ENCODE peak calls at places on chromosomes 6 and 20, in six cellular contexts. E is activated CD8-positive, alpha-beta memory T cell treated with anti-CD3 and anti-CD28 coated beads for 24 hours; Q is heart left ventricle; G is nucleus accumbens; F is A172; N is Caki2. H is an unnamed sample.
A peak's percentile ranks its signal among the peaks of the same experiment; 100 is the strongest.

GRCh38 chr20:31665753-31666152 is 28.0 kb downstream of the COX4I2 start:
- DNase-seq in E (no peak), Q (no peak), G (no peak), F (no peak), N (no peak), H (no peak)

GRCh38 chr6:54846243-54846856 is at the start of gene FAM83B:
- DNase-seq in E (no peak), Q (no peak), G (no peak), F (no peak), N (no peak), H (no peak)

GRCh38 chr6:131787079-131787478 is 20.7 kb upstream of the ENPP1 start:
- DNase-seq in E (no peak), Q (no peak), G (no peak), F (no peak), N (no peak), H (no peak)

GRCh38 chr6:24924956-24925355 is 10.8 kb downstream of the RIPOR2 start:
- DNase-seq in E (no peak), Q (no peak), G (no peak), F (no peak), N (no peak), H (no peak)

GRCh38 chr6:132764370-132764769 is 6.7 kb upstream of the VNN2 start:
- DNase-seq in E (no peak), Q (peak; percentile 53), G (no peak), F (peak; percentile 92), N (peak; percentile 82), H (no peak)

GRCh38 chr6:53335224-53335994 is 13.3 kb downstream of the ELOVL5 start:
- DNase-seq in E (peak; percentile 84), Q (no peak), G (no peak), F (no peak), N (no peak), H (no peak)

GRCh38 chr20:25491446-25492038 is 84.1 kb downstream of the GINS1 start:
- DNase-seq in E (no peak), Q (no peak), G (no peak), F (no peak), N (no peak), H (no peak)

GRCh38 chr6:37938909-37939308 is 119.4 kb downstream of the ZFAND3 start:
- DNase-seq in E (no peak), Q (no peak), G (no peak), F (no peak), N (no peak), H (no peak)

GRCh38 chr6:78397537-78397936 is 469.8 kb upstream of the IRAK1BP1 start:
- DNase-seq in E (no peak), Q (no peak), G (no peak), F (no peak), N (no peak), H (no peak)

GRCh38 chr20:8133816-8134451 is 1.9 kb downstream of the PLCB1 start:
- DNase-seq in E (no peak), Q (no peak), G (no peak), F (no peak), N (no peak), H (no peak)

H was measured in putamen.